ENCODE peak calls at places on chromosomes 5 and 9, in nine cellular contexts. One of them, this sample, is unnamed.

GRCh38 chr5:164377746-164378145 is 872.3 kb downstream of the MAT2B start:
- DNase-seq in Peyer's patch: no peak
- DNase-seq in stomach: no peak
- DNase-seq in IMR-90: peak; percentile 59
- DNase-seq in heart left ventricle: no peak
- DNase-seq in breast epithelium: no peak
- DNase-seq in A549: no peak
- DNase-seq in HCT116: no peak
- DNase-seq in H1: no peak
- DNase-seq in this sample: no peak

GRCh38 chr9:114275246-114275994 is 47.5 kb upstream of the ORM1 start:
- DNase-seq in Peyer's patch: peak; percentile 27
- DNase-seq in stomach: no peak
- DNase-seq in IMR-90: peak; percentile 43
- DNase-seq in heart left ventricle: no peak
- DNase-seq in breast epithelium: peak; percentile 45
- DNase-seq in A549: no peak
- DNase-seq in HCT116: no peak
- DNase-seq in H1: no peak
- DNase-seq in this sample: no peak

GRCh38 chr5:160441352-160441781 is 19.7 kb downstream of the PTTG1 start:
- DNase-seq in Peyer's patch: no peak
- DNase-seq in stomach: no peak
- DNase-seq in IMR-90: peak; percentile 58
- DNase-seq in heart left ventricle: no peak
- DNase-seq in breast epithelium: no peak
- DNase-seq in A549: no peak
- DNase-seq in HCT116: no peak
- DNase-seq in H1: no peak
- DNase-seq in this sample: no peak

GRCh38 chr9:136965771-136966484 is 11.4 kb upstream of the PTGDS start:
- DNase-seq in Peyer's patch: no peak
- DNase-seq in stomach: no peak
- DNase-seq in IMR-90: no peak
- DNase-seq in heart left ventricle: peak; percentile 24
- DNase-seq in breast epithelium: no peak
- DNase-seq in A549: no peak
- DNase-seq in HCT116: no peak
- DNase-seq in H1: no peak
- DNase-seq in this sample: no peak

GRCh38 chr5:122967625-122968024 is 68.9 kb downstream of the PPIC start:
- DNase-seq in Peyer's patch: no peak
- DNase-seq in stomach: no peak
- DNase-seq in IMR-90: no peak
- DNase-seq in heart left ventricle: no peak
- DNase-seq in breast epithelium: no peak
- DNase-seq in A549: no peak
- DNase-seq in HCT116: no peak
- DNase-seq in H1: no peak
- DNase-seq in this sample: no peak

GRCh38 chr9:99824378-99825157 is 2.9 kb downstream of the NR4A3 start:
- DNase-seq in Peyer's patch: peak; percentile 66
- DNase-seq in stomach: peak; percentile 64
- DNase-seq in IMR-90: no peak
- DNase-seq in heart left ventricle: peak; percentile 29
- DNase-seq in breast epithelium: no peak
- DNase-seq in A549: no peak
- DNase-seq in HCT116: no peak
- DNase-seq in H1: no peak
- DNase-seq in this sample: peak; percentile 88

GRCh38 chr5:138953370-138954256 is 78.5 kb upstream of the LRRTM2 start:
- DNase-seq in Peyer's patch: peak; percentile 77
- DNase-seq in stomach: peak; percentile 87
- DNase-seq in IMR-90: peak; percentile 54
- DNase-seq in heart left ventricle: peak; percentile 97
- DNase-seq in breast epithelium: no peak
- DNase-seq in A549: no peak
- DNase-seq in HCT116: no peak
- DNase-seq in H1: no peak
- DNase-seq in this sample: peak; percentile 96

GRCh38 chr9:126523621-126524111 is 90.1 kb upstream of the LMX1B start:
- DNase-seq in Peyer's patch: no peak
- DNase-seq in stomach: no peak
- DNase-seq in IMR-90: no peak
- DNase-seq in heart left ventricle: no peak
- DNase-seq in breast epithelium: no peak
- DNase-seq in A549: no peak
- DNase-seq in HCT116: no peak
- DNase-seq in H1: no peak
- DNase-seq in this sample: peak; percentile 65

GRCh38 chr9:134834217-134834956 is 46.2 kb upstream of the FCN2 start:
- DNase-seq in Peyer's patch: no peak
- DNase-seq in stomach: no peak
- DNase-seq in IMR-90: no peak
- DNase-seq in heart left ventricle: no peak
- DNase-seq in breast epithelium: no peak
- DNase-seq in A549: no peak
- DNase-seq in HCT116: no peak
- DNase-seq in H1: no peak
- DNase-seq in this sample: no peak

GRCh38 chr5:24005384-24005783 is 498.0 kb downstream of the PRDM9 start:
- DNase-seq in Peyer's patch: no peak
- DNase-seq in stomach: no peak
- DNase-seq in IMR-90: no peak
- DNase-seq in heart left ventricle: no peak
- DNase-seq in breast epithelium: no peak
- DNase-seq in A549: no peak
- DNase-seq in HCT116: no peak
- DNase-seq in H1: no peak
- DNase-seq in this sample: no peak

GRCh38 chr5:24817966-24818365 is 173.2 kb upstream of the CDH10 start:
- DNase-seq in Peyer's patch: no peak
- DNase-seq in stomach: no peak
- DNase-seq in IMR-90: no peak
- DNase-seq in heart left ventricle: no peak
- DNase-seq in breast epithelium: no peak
- DNase-seq in A549: no peak
- DNase-seq in HCT116: no peak
- DNase-seq in H1: no peak
- DNase-seq in this sample: no peak

GRCh38 chr5:160894-161540 is 30.3 kb upstream of the LRRC14B start:
- DNase-seq in Peyer's patch: peak; percentile 25
- DNase-seq in stomach: peak; percentile 15
- DNase-seq in IMR-90: no peak
- DNase-seq in heart left ventricle: no peak
- DNase-seq in breast epithelium: peak; percentile 38
- DNase-seq in A549: no peak
- DNase-seq in HCT116: no peak
- DNase-seq in H1: no peak
- DNase-seq in this sample: peak; percentile 67

GRCh38 chr5:52886206-52886605 is 98.5 kb downstream of the ITGA1 start:
- DNase-seq in Peyer's patch: no peak
- DNase-seq in stomach: no peak
- DNase-seq in IMR-90: no peak
- DNase-seq in heart left ventricle: no peak
- DNase-seq in breast epithelium: no peak
- DNase-seq in A549: no peak
- DNase-seq in HCT116: no peak
- DNase-seq in H1: no peak
- DNase-seq in this sample: no peak

GRCh38 chr9:108477538-108478006 is 378.2 kb downstream of the ACTL7B start:
- DNase-seq in Peyer's patch: no peak
- DNase-seq in stomach: no peak
- DNase-seq in IMR-90: peak; percentile 87
- DNase-seq in heart left ventricle: no peak
- DNase-seq in breast epithelium: no peak
- DNase-seq in A549: peak; percentile 82
- DNase-seq in HCT116: no peak
- DNase-seq in H1: no peak
- DNase-seq in this sample: no peak

GRCh38 chr9:106019017-106019692 is 324.8 kb downstream of the TMEM38B start:
- DNase-seq in Peyer's patch: no peak
- DNase-seq in stomach: no peak
- DNase-seq in IMR-90: no peak
- DNase-seq in heart left ventricle: peak; percentile 35
- DNase-seq in breast epithelium: no peak
- DNase-seq in A549: no peak
- DNase-seq in HCT116: no peak
- DNase-seq in H1: no peak
- DNase-seq in this sample: no peak

GRCh38 chr9:133448487-133448972 is 11.2 kb upstream of the CACFD1 start:
- DNase-seq in Peyer's patch: no peak
- DNase-seq in stomach: peak; percentile 54
- DNase-seq in IMR-90: no peak
- DNase-seq in heart left ventricle: no peak
- DNase-seq in breast epithelium: no peak
- DNase-seq in A549: no peak
- DNase-seq in HCT116: no peak
- DNase-seq in H1: no peak
- DNase-seq in this sample: no peak
- TF ChIP-seq POLR2A in Peyer's patch: no peak
- TF ChIP-seq POLR2A in stomach: no peak
- TF ChIP-seq POLR2A in IMR-90: no peak
- TF ChIP-seq POLR2A in heart left ventricle: no peak
- TF ChIP-seq POLR2A in breast epithelium: no peak
- TF ChIP-seq POLR2A in A549: no peak
- TF ChIP-seq POLR2A in HCT116: no peak
- TF ChIP-seq POLR2A in H1: no peak
- TF ChIP-seq POLR2A in this sample: no peak

GRCh38 chr9:128556276-128556675 is 3.9 kb downstream of the SPTAN1 start:
- DNase-seq in Peyer's patch: no peak
- DNase-seq in stomach: no peak
- DNase-seq in IMR-90: no peak
- DNase-seq in heart left ventricle: no peak
- DNase-seq in breast epithelium: no peak
- DNase-seq in A549: no peak
- DNase-seq in HCT116: no peak
- DNase-seq in H1: no peak
- DNase-seq in this sample: no peak

GRCh38 chr9:128554155-128554862 is 1.9 kb downstream of the SPTAN1 start:
- DNase-seq in Peyer's patch: no peak
- DNase-seq in stomach: peak; percentile 37
- DNase-seq in IMR-90: peak; percentile 93
- DNase-seq in heart left ventricle: peak; percentile 80
- DNase-seq in breast epithelium: no peak
- DNase-seq in A549: peak; percentile 72
- DNase-seq in HCT116: peak; percentile 35
- DNase-seq in H1: no peak
- DNase-seq in this sample: peak; percentile 42

GRCh38 chr9:128556915-128557634 is 4.7 kb downstream of the SPTAN1 start:
- DNase-seq in Peyer's patch: no peak
- DNase-seq in stomach: no peak
- DNase-seq in IMR-90: no peak
- DNase-seq in heart left ventricle: no peak
- DNase-seq in breast epithelium: no peak
- DNase-seq in A549: no peak
- DNase-seq in HCT116: no peak
- DNase-seq in H1: no peak
- DNase-seq in this sample: no peak

GRCh38 chr9:128553695-128554094 is 1.3 kb downstream of the SPTAN1 start:
- DNase-seq in Peyer's patch: no peak
- DNase-seq in stomach: no peak
- DNase-seq in IMR-90: peak; percentile 86
- DNase-seq in heart left ventricle: no peak
- DNase-seq in breast epithelium: no peak
- DNase-seq in A549: peak; percentile 66
- DNase-seq in HCT116: no peak
- DNase-seq in H1: no peak
- DNase-seq in this sample: no peak

GRCh38 chr9:128555180-128555721 is 2.9 kb downstream of the SPTAN1 start:
- DNase-seq in Peyer's patch: no peak
- DNase-seq in stomach: no peak
- DNase-seq in IMR-90: peak; percentile 79
- DNase-seq in heart left ventricle: no peak
- DNase-seq in breast epithelium: no peak
- DNase-seq in A549: peak; percentile 58
- DNase-seq in HCT116: peak; percentile 46
- DNase-seq in H1: no peak
- DNase-seq in this sample: no peak
- H3K4me3 ChIP-seq in Peyer's patch: no peak overlapping the region
- H3K4me3 ChIP-seq in stomach: no peak overlapping the region
- H3K4me3 ChIP-seq in IMR-90: no peak overlapping the region
- H3K4me3 ChIP-seq in heart left ventricle: peak overlapping the region; percentile 77
- H3K4me3 ChIP-seq in breast epithelium: no peak overlapping the region
- H3K4me3 ChIP-seq in A549: peak overlapping the region; percentile 75
- H3K4me3 ChIP-seq in HCT116: peak overlapping the region; percentile 93
- H3K4me3 ChIP-seq in H1: peak overlapping the region; percentile 93
- H3K4me3 ChIP-seq in this sample: no peak overlapping the region

GRCh38 chr5:82275267-82275664 is 2.9 kb downstream of the RPS23 start:
- DNase-seq in Peyer's patch: no peak
- DNase-seq in stomach: no peak
- DNase-seq in IMR-90: no peak
- DNase-seq in heart left ventricle: no peak
- DNase-seq in breast epithelium: no peak
- DNase-seq in A549: no peak
- DNase-seq in HCT116: no peak
- DNase-seq in H1: no peak
- DNase-seq in this sample: no peak

GRCh38 chr5:82277613-82277986 is 554 bp downstream of the RPS23 start:
- DNase-seq in Peyer's patch: no peak
- DNase-seq in stomach: no peak
- DNase-seq in IMR-90: no peak
- DNase-seq in heart left ventricle: no peak
- DNase-seq in breast epithelium: no peak
- DNase-seq in A549: no peak
- DNase-seq in HCT116: no peak
- DNase-seq in H1: no peak
- DNase-seq in this sample: no peak

GRCh38 chr5:82277987-82278710 is at the start of gene RPS23:
- DNase-seq in Peyer's patch: peak; percentile 90
- DNase-seq in stomach: peak; percentile 91
- DNase-seq in IMR-90: peak; percentile 90
- DNase-seq in heart left ventricle: peak; percentile 95
- DNase-seq in breast epithelium: peak; percentile 88
- DNase-seq in A549: peak; percentile 93
- DNase-seq in HCT116: peak; percentile 84
- DNase-seq in H1: no peak
- DNase-seq in this sample: peak; percentile 97

GRCh38 chr5:82276800-82277612 is 1.1 kb downstream of the RPS23 start:
- DNase-seq in Peyer's patch: no peak
- DNase-seq in stomach: no peak
- DNase-seq in IMR-90: no peak
- DNase-seq in heart left ventricle: no peak
- DNase-seq in breast epithelium: no peak
- DNase-seq in A549: no peak
- DNase-seq in HCT116: no peak
- DNase-seq in H1: no peak
- DNase-seq in this sample: no peak

GRCh38 chr5:82278711-82279370 is 687 bp upstream of the RPS23 start:
- DNase-seq in Peyer's patch: no peak
- DNase-seq in stomach: no peak
- DNase-seq in IMR-90: no peak
- DNase-seq in heart left ventricle: no peak
- DNase-seq in breast epithelium: no peak
- DNase-seq in A549: no peak
- DNase-seq in HCT116: no peak
- DNase-seq in H1: no peak
- DNase-seq in this sample: no peak
- TF ChIP-seq POLR2A in Peyer's patch: no peak
- TF ChIP-seq POLR2A in stomach: no peak
- TF ChIP-seq POLR2A in IMR-90: no peak
- TF ChIP-seq POLR2A in heart left ventricle: no peak
- TF ChIP-seq POLR2A in breast epithelium: peak; percentile 73
- TF ChIP-seq POLR2A in A549: peak; percentile 45
- TF ChIP-seq POLR2A in HCT116: peak; percentile 91
- TF ChIP-seq POLR2A in H1: no peak
- TF ChIP-seq POLR2A in this sample: no peak

GRCh38 chr9:73038089-73038509 is 85.2 kb upstream of the ALDH1A1 start:
- DNase-seq in Peyer's patch: no peak
- DNase-seq in stomach: no peak
- DNase-seq in IMR-90: no peak
- DNase-seq in heart left ventricle: no peak
- DNase-seq in breast epithelium: no peak
- DNase-seq in A549: peak; percentile 71
- DNase-seq in HCT116: no peak
- DNase-seq in H1: no peak
- DNase-seq in this sample: no peak
- H3K4me3 ChIP-seq in Peyer's patch: no peak overlapping the region
- H3K4me3 ChIP-seq in stomach: no peak overlapping the region
- H3K4me3 ChIP-seq in IMR-90: no peak overlapping the region
- H3K4me3 ChIP-seq in heart left ventricle: no peak overlapping the region
- H3K4me3 ChIP-seq in breast epithelium: peak overlapping the region; percentile 30
- H3K4me3 ChIP-seq in A549: peak overlapping the region; percentile 34
- H3K4me3 ChIP-seq in HCT116: no peak overlapping the region
- H3K4me3 ChIP-seq in H1: no peak overlapping the region
- H3K4me3 ChIP-seq in this sample: no peak overlapping the region